ENCODE peak calls at places on chromosome 21, in six cellular contexts. S is A549, J is GM12878, V is K562, Z is upper lobe of left lung, C is HepG2. N is an unnamed sample.

GRCh38 chr21:14569868-14570267 is 23.8 kb upstream of the SAMSN1 start:
- ATAC-seq in S (no peak), J (no peak), V (no peak), Z (no peak), C (no peak), N (no peak)

GRCh38 chr21:26939532-26940181 is 27.2 kb downstream of the ADAMTS5 start:
- ATAC-seq in S (no peak), J (no peak), V (no peak), Z (no peak), C (no peak), N (no peak)

GRCh38 chr21:26490771-26491170 is 82.3 kb downstream of the CYYR1 start:
- ATAC-seq in S (no peak), J (no peak), V (no peak), Z (no peak), C (no peak), N (no peak)

GRCh38 chr21:15326032-15326867 is 261.4 kb upstream of the NRIP1 start:
- ATAC-seq in S (no peak), J (no peak), V (no peak), Z (peak; percentile 43), C (peak; percentile 34), N (no peak)

GRCh38 chr21:31201144-31201543 is 142.9 kb downstream of the TIAM1 start:
- ATAC-seq in S (no peak), J (peak; percentile 39), V (no peak), Z (no peak), C (no peak), N (peak; percentile 55)

GRCh38 chr21:21137986-21138385 is 139.8 kb downstream of the NCAM2 start:
- ATAC-seq in S (no peak), J (no peak), V (peak; percentile 27), Z (no peak), C (no peak), N (no peak)

GRCh38 chr21:46599251-46599572 is 5.7 kb downstream of the S100B start:
- ATAC-seq in S (no peak), J (no peak), V (no peak), Z (no peak), C (peak; percentile 59), N (peak; percentile 70)

GRCh38 chr21:15617968-15618367 is 111.8 kb upstream of the USP25 start:
- ATAC-seq in S (peak; percentile 41), J (no peak), V (no peak), Z (no peak), C (no peak), N (no peak)

GRCh38 chr21:40768056-40768455 is 78.9 kb downstream of the DSCAM start:
- ATAC-seq in S (no peak), J (no peak), V (no peak), Z (no peak), C (no peak), N (no peak)
- TF ChIP-seq POLR2A in S (no peak), J (no peak), V (no peak), Z (no peak), C (no peak), N (no peak)

DNA sequence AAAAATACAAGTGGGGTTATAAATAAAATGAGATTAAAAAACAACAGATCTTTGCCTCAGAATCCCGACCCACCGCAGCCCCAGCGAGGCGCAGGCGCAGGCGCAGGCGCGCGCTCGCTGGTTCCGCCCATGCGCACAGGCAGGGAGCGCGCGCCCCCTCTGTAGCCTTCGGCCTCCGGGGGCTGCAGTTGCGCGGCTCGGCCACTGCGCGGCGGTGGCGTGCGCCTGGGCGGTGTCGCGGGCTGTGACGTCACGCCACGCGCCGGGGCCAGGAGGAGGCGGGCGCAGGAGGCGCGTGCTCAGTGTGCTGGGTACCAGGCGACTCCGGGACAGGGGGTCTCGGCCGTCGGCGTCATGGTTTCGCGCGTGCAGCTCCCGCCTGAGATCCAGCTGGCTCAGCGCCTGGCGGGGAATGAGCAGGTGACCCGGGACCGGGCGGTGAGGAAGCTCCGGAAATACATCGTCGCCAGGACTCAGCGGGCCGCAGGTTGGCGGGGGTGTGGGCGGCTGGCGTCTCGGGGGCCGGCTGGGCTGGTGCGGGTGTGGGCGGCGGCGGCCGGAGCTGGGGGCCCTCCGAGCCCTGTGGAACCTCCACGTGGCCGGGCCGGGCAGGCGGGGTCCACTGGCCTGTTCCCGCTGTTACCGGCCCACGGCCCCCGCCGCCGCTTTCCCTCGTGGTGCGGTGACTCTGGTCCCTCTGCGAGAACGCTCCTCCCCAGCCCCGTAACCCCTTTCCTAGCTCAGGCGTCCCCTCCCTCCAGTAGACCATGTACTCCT is at the start of gene RRP1:
- ATAC-seq in S (peak; percentile 92), J (peak; percentile 94), V (peak; percentile 97), Z (peak; percentile 97), C (peak; percentile 88), N (peak; percentile 96)
- TF ChIP-seq EP300 in S (no peak), J (peak; percentile 17), V (no peak), Z (peak; percentile 48), C (no peak), N (no peak)

DNA sequence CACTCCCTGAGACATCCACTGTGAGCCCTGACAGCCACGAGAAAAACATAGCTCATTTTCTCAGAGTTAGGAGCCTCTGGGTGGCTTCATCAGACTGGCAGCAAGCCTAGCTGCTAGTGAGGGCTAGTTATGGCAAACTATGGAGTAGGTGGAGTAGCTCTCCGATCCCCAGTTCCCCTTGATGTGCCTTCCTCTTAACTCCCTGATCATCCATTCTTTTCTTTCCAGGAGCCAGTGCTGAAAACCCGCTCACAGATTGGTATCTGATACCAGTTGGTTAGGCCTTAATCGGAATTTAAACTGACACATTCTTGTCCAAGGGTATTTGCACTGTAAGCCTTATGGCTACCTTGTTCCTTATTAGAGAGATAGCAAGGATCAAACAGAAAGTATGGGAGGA is 31.4 kb upstream of the PAXBP1 start:
- ATAC-seq in S (no peak), J (no peak), V (no peak), Z (no peak), C (no peak), N (no peak)
- H3K4me1 ChIP-seq in S (no peaks in the 10 kb centered on the region), J (no peaks in the 10 kb centered on the region), V (no peaks in the 10 kb centered on the region), Z (no peaks in the 10 kb centered on the region), C (no peaks in the 10 kb centered on the region), N (peaks cover 38% of the 10 kb centered on the region)

DNA sequence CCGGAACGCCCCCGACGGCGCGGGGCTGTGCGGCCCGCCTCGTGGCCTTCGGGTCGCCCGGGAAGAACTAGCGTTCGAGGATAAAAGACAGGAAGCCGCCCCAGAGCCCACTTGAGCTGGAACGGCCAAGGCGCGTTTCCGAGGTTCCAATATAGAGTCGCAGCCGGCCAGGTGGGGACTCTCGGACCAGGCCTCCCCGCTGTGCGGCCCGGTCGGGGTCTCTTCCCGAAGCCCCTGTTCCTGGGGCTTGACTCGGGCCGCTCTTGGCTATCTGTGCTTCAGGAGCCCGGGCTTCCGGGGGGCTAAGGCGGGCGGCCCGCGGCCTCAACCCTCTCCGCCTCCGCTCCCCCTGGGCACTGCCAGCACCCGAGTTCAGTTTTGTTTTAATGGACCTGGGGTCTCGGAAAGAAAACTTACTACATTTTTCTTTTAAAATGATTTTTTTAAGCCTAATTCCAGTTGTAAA is 158.8 kb downstream of the RUNX1 start:
- ATAC-seq in S (no peak), J (no peak), V (no peak), Z (no peak), C (no peak), N (no peak)
- TF ChIP-seq POLR2A in S (no peak), J (no peak), V (no peak), Z (no peak), C (no peak), N (no peak)

GRCh38 chr21:29237110-29238051 is 61.3 kb upstream of the BACH1 start:
- ATAC-seq in S (no peak), J (peak; percentile 3), V (no peak), Z (peak; percentile 51), C (no peak), N (peak; percentile 48)
- TF ChIP-seq EP300 in S (no peak), J (no peak), V (no peak), Z (no peak), C (no peak), N (no peak)

GRCh38 chr21:35046880-35047229 is 2.2 kb downstream of the RUNX1 start:
- ATAC-seq in S (peak; percentile 35), J (no peak), V (no peak), Z (peak; percentile 12), C (peak; percentile 19), N (peak; percentile 46)
- H3K4me1 ChIP-seq in S (peaks cover 37% of the 10 kb centered on the region), J (peaks cover 86% of the 10 kb centered on the region), V (peaks cover 13% of the 10 kb centered on the region), Z (peaks cover 36% of the 10 kb centered on the region), C (peaks cover 41% of the 10 kb centered on the region), N (peaks cover 32% of the 10 kb centered on the region)

DNA sequence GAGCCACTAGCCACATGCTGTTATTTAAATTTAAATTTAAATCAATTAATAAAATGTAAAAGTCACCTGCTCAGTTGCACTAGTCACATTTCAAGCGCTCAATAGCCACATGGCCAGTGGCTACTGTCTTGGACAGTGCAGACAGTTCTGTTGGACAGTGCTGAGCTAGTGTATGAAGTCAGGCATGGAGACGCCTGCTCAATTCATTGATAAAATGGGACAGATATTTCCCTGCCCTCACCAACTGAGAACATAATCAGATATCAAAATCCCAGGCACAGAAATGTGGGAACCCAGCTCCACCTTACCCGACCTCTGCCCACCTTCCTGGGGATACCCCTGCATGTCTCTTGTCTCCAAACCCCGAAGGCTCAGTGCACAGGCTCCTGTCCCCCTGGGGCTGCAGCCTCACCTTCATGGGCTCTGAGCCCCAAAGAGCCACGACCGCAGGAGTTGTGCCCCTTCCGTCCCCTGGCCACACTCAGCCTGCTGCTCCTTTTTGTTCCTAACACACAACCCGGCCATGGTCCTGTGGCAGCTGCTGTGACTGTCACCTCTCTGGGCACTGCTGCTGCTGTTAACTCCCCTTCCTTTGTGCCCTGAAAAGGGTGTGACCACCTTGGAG is 63.5 kb downstream of the TCP10L start:
- ATAC-seq in S (peak; percentile 42), J (no peak), V (peak; percentile 15), Z (peak; percentile 25), C (no peak), N (no peak)
- TF ChIP-seq POLR2A in S (no peak), J (no peak), V (no peak), Z (no peak), C (no peak), N (no peak)

GRCh38 chr21:38487906-38488639 is 10.2 kb downstream of the ERG start:
- ATAC-seq in S (no peak), J (no peak), V (no peak), Z (no peak), C (no peak), N (no peak)
- TF ChIP-seq EP300 in S (no peak), J (no peak), V (no peak), Z (no peak), C (no peak), N (no peak)

DNA sequence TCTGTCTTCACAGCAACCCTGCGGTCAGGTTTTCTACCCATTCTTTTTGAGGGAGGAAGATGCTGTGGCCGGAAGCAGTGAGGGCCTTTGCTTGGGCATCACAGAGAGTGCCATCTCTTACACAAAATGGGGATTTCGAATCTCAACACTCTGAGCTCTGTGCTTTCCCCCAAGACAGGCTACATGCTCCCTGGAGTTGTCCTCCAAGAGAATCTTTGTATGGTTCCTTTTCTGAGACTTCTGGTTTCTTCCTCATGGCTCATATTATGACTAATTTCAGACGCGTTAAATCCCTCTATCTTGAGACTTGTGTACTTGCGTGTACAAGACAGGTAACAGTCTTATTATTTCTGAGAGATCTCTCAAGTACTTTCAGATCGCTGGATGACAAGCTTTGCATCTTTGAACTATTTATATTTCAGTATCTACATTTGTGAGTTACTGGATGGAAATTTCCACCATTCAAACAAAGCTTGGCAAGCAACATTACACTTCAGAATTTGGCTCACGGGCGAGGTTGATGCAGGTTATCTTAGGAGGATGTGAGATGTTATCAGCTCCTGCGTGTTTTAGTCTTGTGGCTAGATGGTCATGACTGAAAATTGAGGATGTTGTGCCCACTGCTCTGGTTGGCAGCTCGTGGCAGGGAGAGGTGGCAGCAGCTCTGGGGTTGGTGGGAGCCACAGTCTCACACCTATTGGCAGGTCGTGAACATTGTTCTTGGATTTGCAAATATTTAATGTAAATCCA is 19.4 kb downstream of the ABCG1 start:
- ATAC-seq in S (no peak), J (peak; percentile 39), V (no peak), Z (no peak), C (no peak), N (no peak)
- H3K4me1 ChIP-seq in S (peaks cover 16% of the 10 kb centered on the region), J (peaks cover 65% of the 10 kb centered on the region), V (peaks cover 17% of the 10 kb centered on the region), Z (peaks cover 51% of the 10 kb centered on the region), C (peaks cover 30% of the 10 kb centered on the region), N (peaks cover 17% of the 10 kb centered on the region)

N was measured in gastroesophageal sphincter.